ENCODE peak calls at places on chromosomes 7 and 10, in nine cellular contexts. U is kidney epithelial cell; A is GM23248; Q is OCI-LY7; O is effector memory CD4-positive, alpha-beta T cell; F is gastrocnemius medialis; S is body of pancreas; Z is NB4; W is ovary. R is an unnamed sample.

GRCh38 chr10:84197643-84198042 is 3.3 kb downstream of the CDHR1 start:
- DNase-seq in U (no peak), A (no peak), Q (no peak), O (no peak), F (no peak), S (no peak), Z (no peak), W (no peak), R (no peak)

GRCh38 chr10:43409385-43410109 is 561 bp upstream of the HNRNPF start:
- DNase-seq in U (no peak), A (peak; percentile 42), Q (no peak), O (peak; percentile 41), F (peak; percentile 29), S (peak; percentile 29), Z (peak; percentile 73), W (no peak), R (no peak)

GRCh38 chr10:42932735-42933453 is 144.0 kb upstream of the RET start:
- DNase-seq in U (no peak), A (no peak), Q (no peak), O (no peak), F (no peak), S (no peak), Z (no peak), W (no peak), R (no peak)

GRCh38 chr7:93203496-93203895 is 22.8 kb downstream of the HEPACAM2 start:
- DNase-seq in U (no peak), A (no peak), Q (no peak), O (no peak), F (no peak), S (no peak), Z (no peak), W (no peak), R (no peak)

GRCh38 chr7:2876031-2876862 is 32.1 kb upstream of the GNA12 start:
- DNase-seq in U (peak; percentile 91), A (peak; percentile 89), Q (no peak), O (no peak), F (no peak), S (no peak), Z (no peak), W (no peak), R (no peak)

GRCh38 chr7:88217675-88218427 is 2.0 kb downstream of the SRI start:
- DNase-seq in U (no peak), A (no peak), Q (peak; percentile 40), O (no peak), F (no peak), S (no peak), Z (peak; percentile 45), W (no peak), R (peak; percentile 26)

GRCh38 chr7:137996386-137996851 is 5.5 kb downstream of the CREB3L2 start:
- DNase-seq in U (no peak), A (peak; percentile 59), Q (no peak), O (no peak), F (peak; percentile 34), S (peak; percentile 53), Z (peak; percentile 83), W (no peak), R (peak; percentile 39)

GRCh38 chr10:75395955-75396860 is 5.4 kb downstream of the ZNF503 start:
- DNase-seq in U (no peak), A (peak; percentile 57), Q (no peak), O (no peak), F (no peak), S (peak; percentile 64), Z (no peak), W (peak; percentile 61), R (peak; percentile 36)

GRCh38 chr7:42831051-42831952 is 80.6 kb downstream of the C7orf25 start:
- DNase-seq in U (no peak), A (peak; percentile 67), Q (peak; percentile 6), O (no peak), F (peak; percentile 14), S (peak; percentile 37), Z (peak; percentile 29), W (peak; percentile 54), R (peak; percentile 63)

GRCh38 chr10:79242620-79243152 is 104.6 kb upstream of the PPIF start:
- DNase-seq in U (no peak), A (peak; percentile 95), Q (peak; percentile 78), O (no peak), F (peak; percentile 49), S (peak; percentile 54), Z (peak; percentile 87), W (peak; percentile 78), R (peak; percentile 79)

GRCh38 chr7:93757421-93757820 is 133.1 kb downstream of the TFPI2 start:
- DNase-seq in U (no peak), A (peak; percentile 26), Q (no peak), O (no peak), F (no peak), S (no peak), Z (no peak), W (no peak), R (no peak)

GRCh38 chr7:121697731-121698396 is 175.1 kb upstream of the PTPRZ1 start:
- DNase-seq in U (no peak), A (no peak), Q (no peak), O (no peak), F (no peak), S (no peak), Z (no peak), W (no peak), R (no peak)

GRCh38 chr7:140475747-140476333 is 3.5 kb downstream of the MKRN1 start:
- DNase-seq in U (no peak), A (peak; percentile 66), Q (peak; percentile 68), O (no peak), F (no peak), S (peak; percentile 43), Z (peak; percentile 61), W (no peak), R (peak; percentile 36)

GRCh38 chr10:70736470-70736982 is 48.7 kb downstream of the TBATA start:
- DNase-seq in U (no peak), A (no peak), Q (no peak), O (no peak), F (no peak), S (no peak), Z (no peak), W (no peak), R (no peak)

GRCh38 chr10:132452216-132452650 is 55.2 kb downstream of the PWWP2B start:
- DNase-seq in U (no peak), A (no peak), Q (no peak), O (no peak), F (no peak), S (no peak), Z (peak; percentile 54), W (no peak), R (no peak)

GRCh38 chr7:101163281-101164070 is 1.9 kb downstream of the VGF start:
- DNase-seq in U (no peak), A (peak; percentile 30), Q (no peak), O (no peak), F (no peak), S (no peak), Z (peak; percentile 82), W (peak; percentile 47), R (no peak)

GRCh38 chr7:101165075-101165957 is at the start of gene VGF:
- DNase-seq in U (no peak), A (peak; percentile 97), Q (peak; percentile 77), O (peak; percentile 83), F (peak; percentile 76), S (peak; percentile 89), Z (peak; percentile 97), W (peak; percentile 92), R (peak; percentile 87)

GRCh38 chr7:101165958-101166602 is 711 bp upstream of the VGF start:
- DNase-seq in U (no peak), A (no peak), Q (no peak), O (no peak), F (no peak), S (no peak), Z (no peak), W (no peak), R (no peak)

GRCh38 chr7:101162551-101163280 is 2.7 kb downstream of the VGF start:
- DNase-seq in U (no peak), A (peak; percentile 80), Q (peak; percentile 28), O (no peak), F (no peak), S (peak; percentile 31), Z (peak; percentile 88), W (peak; percentile 61), R (peak; percentile 18)

GRCh38 chr7:101164071-101164840 is 1.1 kb downstream of the VGF start:
- DNase-seq in U (no peak), A (peak; percentile 86), Q (no peak), O (no peak), F (no peak), S (no peak), Z (peak; percentile 47), W (peak; percentile 47), R (peak; percentile 25)
- H3K4me3 ChIP-seq in U (peak overlapping the region; percentile 44), A (peak overlapping the region; percentile 48), Q (no peak overlapping the region), O (peak overlapping the region; percentile 48), F (peak overlapping the region; percentile 34), S (no peak overlapping the region), Z (no peak overlapping the region), W (peak overlapping the region; percentile 25), R (no peak overlapping the region)

DNA sequence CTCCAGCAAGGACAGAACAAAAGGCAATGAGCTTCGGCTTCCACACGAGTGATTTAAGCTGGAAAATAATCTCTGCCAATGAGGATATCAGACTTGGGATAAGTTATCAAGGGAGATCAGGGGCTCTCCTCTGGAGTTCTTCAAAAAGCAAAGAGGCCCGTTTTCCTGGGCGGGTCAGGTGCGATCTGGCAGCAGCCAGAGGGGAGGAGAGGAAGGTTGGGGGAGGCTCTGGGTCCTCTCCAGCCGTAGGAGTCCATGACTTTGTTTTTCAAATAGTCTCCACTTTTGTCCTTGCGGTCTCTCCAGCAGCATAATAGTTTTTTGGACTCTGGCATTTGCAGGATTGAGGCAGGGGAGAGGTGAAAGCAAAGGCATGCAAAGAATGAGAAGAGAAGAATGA is 211.2 kb downstream of the SKIDA1 start:
- DNase-seq in U (no peak), A (no peak), Q (no peak), O (no peak), F (no peak), S (no peak), Z (no peak), W (peak; percentile 48), R (peak; percentile 31)
- H3K4me3 ChIP-seq in U (no peak overlapping the region), A (no peak overlapping the region), Q (peak overlapping the region; percentile 12), O (no peak overlapping the region), F (no peak overlapping the region), S (no peak overlapping the region), Z (no peak overlapping the region), W (no peak overlapping the region), R (no peak overlapping the region)

GRCh38 chr7:157875230-157876179 is 538.7 kb downstream of the DNAJB6 start:
- DNase-seq in U (no peak), A (peak; percentile 3), Q (peak; percentile 11), O (no peak), F (no peak), S (no peak), Z (peak; percentile 90), W (no peak), R (no peak)
- H3K4me3 ChIP-seq in U (no peak overlapping the region), A (no peak overlapping the region), Q (no peak overlapping the region), O (peak overlapping the region; percentile 3), F (no peak overlapping the region), S (no peak overlapping the region), Z (peak overlapping the region; percentile 70), W (no peak overlapping the region), R (no peak overlapping the region)

DNA sequence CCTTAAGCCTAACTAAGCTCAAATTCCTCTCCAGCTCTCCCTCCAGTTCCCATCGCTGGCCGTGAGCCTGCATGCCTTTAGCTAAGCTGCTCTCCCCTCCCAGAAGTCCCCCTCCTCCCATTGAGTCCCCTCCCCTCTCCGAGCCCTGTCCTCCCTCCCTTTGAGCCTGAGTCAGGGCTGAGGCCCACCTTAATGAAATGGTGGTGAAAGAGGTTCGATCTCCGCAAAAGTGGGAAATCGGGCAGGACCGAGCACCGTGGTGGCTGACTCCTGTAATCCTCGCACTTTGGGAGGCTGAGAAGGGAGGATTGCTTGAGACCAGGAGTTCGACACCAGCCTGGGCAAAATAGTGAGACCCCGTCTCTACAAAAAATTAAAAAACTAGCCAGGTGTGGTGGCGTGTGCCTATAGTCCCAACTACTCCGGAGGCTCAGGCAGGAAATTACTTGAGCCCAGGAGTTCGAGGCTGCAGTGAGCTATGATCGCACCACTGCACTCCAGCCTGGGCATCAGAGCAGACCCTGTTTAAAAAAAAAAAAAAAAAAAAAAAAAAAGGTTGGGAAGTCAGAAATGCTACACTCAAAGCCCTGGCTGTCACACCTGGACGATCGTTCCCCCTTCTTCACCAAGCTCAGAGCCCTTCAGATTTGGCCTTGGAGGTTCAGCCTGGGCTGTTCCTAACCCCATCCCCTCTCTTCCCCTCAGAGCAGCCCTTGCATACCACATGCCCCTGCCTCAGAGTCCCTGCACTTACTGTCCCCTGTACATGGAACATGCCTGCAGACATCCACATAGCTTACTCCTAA is 993 bp upstream of the CLDN3 start:
- DNase-seq in U (no peak), A (no peak), Q (no peak), O (no peak), F (no peak), S (no peak), Z (no peak), W (no peak), R (peak; percentile 51)
- H3K4me3 ChIP-seq in U (no peak overlapping the region), A (no peak overlapping the region), Q (no peak overlapping the region), O (peak overlapping the region; percentile 15), F (no peak overlapping the region), S (peak overlapping the region; percentile 13), Z (no peak overlapping the region), W (no peak overlapping the region), R (no peak overlapping the region)

R was measured in thyroid gland.